ENCODE peak calls at places on chromosomes 1 and 21, in four cellular contexts. N is K562, U is DND-41, C is PC-9. L is an unnamed sample. For H4K20me1, the result is how much of the 10 kb centered on the place peaks cover.

GRCh38 chr1:32239790-32240139 is 7.3 kb upstream of the FAM167B start:
- DNase-seq in U (no peak), C (no peak), N (no peak), L (no peak)

GRCh38 chr1:185441608-185442007 is 124.6 kb upstream of the IVNS1ABP start:
- DNase-seq in N (no peak), U (no peak), C (peak), L (peak)

GRCh38 chr1:208201241-208201640 is 42.9 kb downstream of the PLXNA2 start:
- DNase-seq in U (no peak), N (no peak), C (peak), L (peak)

GRCh38 chr1:208189183-208189582 is 55.0 kb downstream of the PLXNA2 start:
- DNase-seq in N (peak), C (peak), U (peak), L (no peak)

GRCh38 chr1:185646202-185646683 is 87.9 kb upstream of the HMCN1 start:
- DNase-seq in N (no peak), C (peak), U (no peak), L (peak)

GRCh38 chr1:3002349-3003038 is 18.8 kb upstream of the ACTRT2 start:
- DNase-seq in U (no peak), N (no peak), C (no peak), L (no peak)

GRCh38 chr1:51331206-51332100 is 1.1 kb upstream of the TTC39A start:
- DNase-seq in N (peak), U (no peak), C (peak), L (peak)

GRCh38 chr1:51311826-51312225 is 18.5 kb downstream of the TTC39A start:
- DNase-seq in U (no peak), N (no peak), C (no peak), L (no peak)

GRCh38 chr1:24900985-24901781 is 28.9 kb downstream of the RUNX3 start:
- DNase-seq in C (no peak), U (no peak), N (no peak), L (no peak)

GRCh38 chr1:235657747-235658526 is 8.4 kb upstream of the GNG4 start:
- DNase-seq in N (no peak), C (no peak), U (no peak), L (no peak)

GRCh38 chr1:72366473-72366872 is 84.1 kb upstream of the NEGR1 start:
- DNase-seq in N (no peak), U (peak), C (peak), L (peak)

GRCh38 chr1:43779805-43780403 is 72.6 kb downstream of the ST3GAL3 start:
- DNase-seq in U (peak), N (no peak), C (no peak), L (no peak)

GRCh38 chr1:218351617-218352438 is 6.7 kb downstream of the TGFB2 start:
- DNase-seq in U (peak), N (no peak), C (no peak), L (no peak)

GRCh38 chr1:109579496-109579895 is 31.1 kb downstream of the GNAI3 start:
- DNase-seq in U (no peak), N (no peak), C (no peak), L (peak)

GRCh38 chr1:2376261-2376741 is 15.1 kb downstream of the MORN1 start:
- DNase-seq in C (peak), U (no peak), N (no peak), L (no peak)

GRCh38 chr1:151165281-151165737 is 393 bp downstream of the LYSMD1 start:
- DNase-seq in N (peak), U (peak), C (no peak), L (peak)

GRCh38 chr1:161196521-161197451 is 2.1 kb downstream of the ADAMTS4 start:
- DNase-seq in U (no peak), N (no peak), C (no peak), L (peak)

GRCh38 chr1:2322065-2322571 is 69.2 kb downstream of the MORN1 start:
- DNase-seq in C (peak), U (no peak), N (no peak), L (peak)

GRCh38 chr21:25638634-25639166 is 358 bp upstream of the JAM2 start:
- DNase-seq in C (no peak), U (no peak), N (no peak), L (no peak)

GRCh38 chr1:36512842-36513241 is 30.1 kb upstream of the CSF3R start:
- DNase-seq in U (no peak), C (no peak), N (no peak), L (no peak)

GRCh38 chr1:53276902-53277281 is 38.6 kb upstream of the MAGOH start:
- DNase-seq in C (no peak), U (no peak), N (no peak), L (no peak)

GRCh38 chr1:225449261-225449660 is 21.4 kb upstream of the LBR start:
- DNase-seq in N (no peak), U (no peak), C (peak), L (no peak)

GRCh38 chr1:10640843-10641553 is 155.4 kb downstream of the CASZ1 start:
- DNase-seq in N (no peak), U (no peak), C (no peak), L (no peak)

GRCh38 chr21:39676054-39676771 is 63.5 kb downstream of the B3GALT5 start:
- DNase-seq in C (no peak), N (no peak), U (no peak), L (peak)

GRCh38 chr1:172642970-172643369 is 15.9 kb upstream of the FASLG start:
- DNase-seq in C (peak), N (no peak), U (no peak), L (no peak)

GRCh38 chr1:195738971-195739650 is 869.1 kb downstream of the KCNT2 start:
- DNase-seq in C (no peak), N (no peak), U (no peak), L (no peak)

GRCh38 chr21:33801424-33802405 is 113.9 kb downstream of the ATP5PO start:
- DNase-seq in N (no peak), U (peak), C (peak), L (peak)

GRCh38 chr21:42282021-42282420 is 33.2 kb downstream of the TFF3 start:
- DNase-seq in C (no peak), U (no peak), N (no peak), L (no peak)

DNA sequence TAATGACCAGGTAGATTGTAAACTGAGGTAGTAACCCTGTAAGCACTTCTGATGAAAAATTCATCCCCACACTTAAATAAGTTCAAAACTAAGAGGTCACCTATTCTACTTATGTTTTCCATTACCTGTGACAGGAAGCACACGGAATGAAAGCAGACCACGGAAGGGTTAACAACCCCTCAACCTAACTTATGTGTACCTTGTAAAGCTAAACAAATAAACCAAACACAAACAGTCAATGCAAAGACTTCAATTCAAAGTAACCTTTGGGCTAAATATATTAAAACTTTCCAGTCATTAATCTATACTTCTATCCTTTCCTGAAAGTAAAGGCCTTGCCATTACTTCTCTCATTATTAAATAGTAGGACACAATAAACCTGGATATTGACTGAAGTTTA is 7.0 kb downstream of the PPP1R15B start:
- DNase-seq in C (no peak), U (no peak), N (no peak), L (no peak)
- H4K20me1 ChIP-seq in C (half or more), U (half or more), N (under half), L (half or more)

GRCh38 chr1:156645666-156646065 is 3.7 kb downstream of the BCAN start:
- DNase-seq in U (no peak), N (no peak), C (no peak), L (no peak)

GRCh38 chr1:156646738-156647211 is 4.9 kb downstream of the BCAN start:
- DNase-seq in N (no peak), U (no peak), C (no peak), L (no peak)

GRCh38 chr1:156648951-156649350 is 7.0 kb downstream of the BCAN start:
- DNase-seq in C (peak), U (no peak), N (no peak), L (no peak)

GRCh38 chr1:156648496-156648895 is 6.6 kb downstream of the BCAN start:
- DNase-seq in N (no peak), U (no peak), C (no peak), L (no peak)

DNA sequence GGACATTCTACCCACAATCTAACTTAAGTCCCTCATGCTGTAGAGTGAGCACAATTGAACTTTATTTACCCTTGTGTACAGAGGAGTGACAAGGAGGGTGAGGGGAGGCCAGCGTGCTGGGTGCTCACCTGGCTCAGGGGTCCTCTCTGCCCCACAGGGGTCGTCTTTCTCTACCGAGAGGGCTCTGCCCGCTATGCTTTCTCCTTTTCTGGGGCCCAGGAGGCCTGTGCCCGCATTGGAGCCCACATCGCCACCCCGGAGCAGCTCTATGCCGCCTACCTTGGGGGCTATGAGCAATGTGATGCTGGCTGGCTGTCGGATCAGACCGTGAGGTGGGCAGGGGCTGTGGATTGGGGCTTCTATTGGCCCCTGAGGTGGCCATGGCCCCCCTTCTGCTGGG is 5.4 kb downstream of the BCAN start:
- DNase-seq in N (no peak), U (no peak), C (no peak), L (no peak)
- H4K20me1 ChIP-seq in N (half or more), U (under half), C (half or more), L (under half)

DNA sequence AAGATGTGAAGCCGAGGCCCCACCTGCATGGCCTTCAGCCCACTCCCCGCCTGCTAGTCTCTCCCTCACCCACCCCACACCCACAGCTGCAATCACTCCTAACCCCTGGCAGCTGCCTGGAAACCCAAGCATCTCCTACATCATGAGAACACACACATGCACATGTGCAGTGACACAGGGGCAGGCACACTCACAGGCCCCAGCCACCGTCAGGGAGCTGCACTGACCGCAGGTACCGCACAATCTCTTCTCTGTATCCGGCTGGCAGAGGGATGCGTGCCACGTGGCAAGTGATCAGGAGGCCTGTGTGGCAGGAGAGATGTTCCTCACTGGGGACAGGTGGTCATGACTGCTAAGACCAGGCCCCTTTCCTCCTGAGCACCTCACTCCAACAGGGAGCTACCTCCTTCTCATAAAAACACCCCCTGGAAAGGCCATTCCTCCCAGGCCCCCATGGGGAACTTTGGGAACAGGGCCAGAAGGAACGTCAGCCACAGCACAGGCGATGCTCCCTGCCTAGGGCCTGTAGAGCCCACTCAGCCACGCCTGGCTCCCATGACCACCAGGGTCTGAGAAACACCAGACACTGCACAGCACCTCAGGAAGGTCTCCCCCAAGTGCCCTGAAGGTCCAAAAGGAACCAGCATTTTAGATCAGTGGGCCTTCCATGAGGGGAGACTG is 6.0 kb downstream of the LSS start:
- DNase-seq in C (no peak), N (no peak), U (no peak), L (no peak)
- H4K20me1 ChIP-seq in C (under half), N (under half), U (under half), L (half or more)

DNA sequence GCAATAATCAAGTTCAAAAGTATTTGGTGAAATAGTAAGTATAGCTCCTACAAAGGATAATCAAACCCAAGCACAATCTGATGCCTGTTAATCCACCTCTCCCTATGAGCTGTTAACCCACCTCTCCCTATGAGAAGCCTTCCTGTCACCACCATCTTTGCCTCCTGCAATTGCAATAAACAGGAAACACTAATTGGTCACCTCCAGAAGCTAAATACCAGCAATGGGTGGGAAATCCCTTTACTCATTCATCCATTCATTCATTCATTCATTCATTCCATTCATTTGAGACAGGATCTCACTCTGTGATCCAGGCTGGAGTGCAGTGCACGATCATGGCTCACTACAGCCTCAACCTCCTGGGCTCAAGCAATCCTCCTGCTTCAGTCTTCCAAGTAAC is 132.8 kb downstream of the RERE start:
- DNase-seq in N (no peak), U (no peak), C (no peak), L (no peak)
- H4K20me1 ChIP-seq in N (under half), U (under half), C (under half), L (under half)

GRCh38 chr1:113804421-113805255 is 7.6 kb downstream of the RSBN1 start:
- DNase-seq in N (peak), U (no peak), C (peak), L (peak)

GRCh38 chr1:113800487-113800886 is 11.8 kb downstream of the RSBN1 start:
- DNase-seq in C (no peak), N (no peak), U (no peak), L (no peak)

GRCh38 chr1:113805639-113806038 is 6.6 kb downstream of the RSBN1 start:
- DNase-seq in U (no peak), C (no peak), N (no peak), L (no peak)

GRCh38 chr1:113805256-113805531 is 7.1 kb downstream of the RSBN1 start:
- DNase-seq in N (no peak), U (no peak), C (no peak), L (no peak)

DNA sequence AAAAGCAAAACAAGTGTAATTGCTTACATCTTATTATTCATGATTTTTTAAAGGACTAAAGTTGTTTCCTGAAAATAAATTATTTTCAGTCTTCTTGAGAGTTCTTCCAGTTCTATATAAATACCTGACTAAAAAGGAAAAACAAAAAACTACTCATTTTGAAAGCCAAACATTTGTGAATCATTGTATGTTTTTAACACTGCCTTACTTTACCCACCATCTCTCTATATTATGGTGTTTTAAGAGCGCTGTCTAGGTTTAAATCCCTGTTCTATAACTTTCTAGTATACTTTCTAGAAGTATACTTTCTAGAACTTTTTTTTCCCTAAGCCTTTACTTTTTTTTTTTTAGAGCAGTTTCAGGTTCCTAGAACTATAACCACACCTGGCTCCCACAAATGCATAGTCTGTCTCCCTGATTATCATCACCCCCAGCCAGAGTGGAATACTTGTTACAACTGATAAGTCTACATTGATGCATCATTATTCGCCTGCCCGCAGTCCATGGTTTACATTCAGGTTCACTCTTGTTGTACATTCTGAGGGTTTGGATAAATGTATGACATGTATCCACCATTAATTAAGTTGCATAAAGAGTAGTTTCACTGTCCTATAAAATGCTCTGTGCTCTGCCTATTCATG is 9.8 kb downstream of the RSBN1 start:
- DNase-seq in U (no peak), C (no peak), N (no peak), L (no peak)
- H4K20me1 ChIP-seq in U (under half), C (under half), N (under half), L (under half)

GRCh38 chr1:214617843-214618242 is 14.8 kb downstream of the CENPF start:
- DNase-seq in C (no peak), N (no peak), U (no peak), L (no peak)

GRCh38 chr1:214609692-214610091 is 6.7 kb downstream of the CENPF start:
- DNase-seq in U (no peak), N (no peak), C (no peak), L (no peak)

GRCh38 chr1:214617246-214617645 is 14.3 kb downstream of the CENPF start:
- DNase-seq in C (no peak), U (no peak), N (no peak), L (no peak)

GRCh38 chr1:214615871-214616270 is 12.9 kb downstream of the CENPF start:
- DNase-seq in C (no peak), N (no peak), U (no peak), L (no peak)

DNA sequence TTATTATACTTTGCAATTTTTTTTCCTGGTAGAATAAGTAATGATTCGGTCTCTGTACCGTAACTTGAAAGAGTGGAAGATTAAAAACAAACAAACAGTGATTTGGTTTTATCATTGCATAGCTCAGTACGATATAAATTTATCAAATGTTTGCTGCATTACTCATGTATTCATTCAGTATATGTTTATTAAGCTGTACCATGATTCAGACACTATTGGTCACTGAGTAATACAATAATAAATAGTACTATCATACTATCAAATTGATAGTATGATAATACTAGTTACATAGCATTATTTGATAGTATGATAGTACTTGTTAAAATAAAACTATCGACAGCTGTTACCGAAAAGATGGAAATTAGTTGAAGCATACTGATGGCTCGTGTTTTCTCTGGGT is 12.1 kb downstream of the CENPF start:
- DNase-seq in U (no peak), C (peak), N (no peak), L (no peak)
- H4K20me1 ChIP-seq in U (under half), C (under half), N (under half), L (under half)

GRCh38 chr1:206710457-206710823 is 25.7 kb downstream of the MAPKAPK2 start:
- DNase-seq in N (no peak), C (no peak), U (no peak), L (no peak)
- H4K20me1 ChIP-seq in N (half or more), C (under half), U (half or more), L (half or more)